ENCODE peak calls at places on chromosomes 6 and 20, in eight cellular contexts. H is Kasumi-1; Q is activated CD4-positive, CD25-positive, alpha-beta regulatory T cell; A is C1 segment of cervical spinal cord; K is head of caudate nucleus; O is CD8-positive, alpha-beta memory T cell; V is COR-L47; S is COLO829. W is an unnamed sample.

GRCh38 chr6:32047855-32048766 is 9.9 kb downstream of the CYP21A2 start:
- DNase-seq in Q (peak), A (peak), H (peak), O (peak), S (peak), V (peak), K (peak), W (peak)

GRCh38 chr20:59073582-59073981 is 31.0 kb upstream of the PRELID3B start:
- DNase-seq in H (no peak), A (no peak), Q (no peak), V (no peak), S (no peak), O (no peak), K (no peak), W (no peak)

GRCh38 chr20:57388953-57389694 is 2.1 kb upstream of the RBM38 start:
- DNase-seq in K (peak), Q (peak), V (peak), A (peak), S (no peak), O (no peak), H (peak), W (peak)

GRCh38 chr6:6752129-6752528 is 163.6 kb downstream of the LY86 start:
- DNase-seq in K (no peak), O (no peak), Q (no peak), A (no peak), S (no peak), H (no peak), V (no peak), W (no peak)

GRCh38 chr6:21722488-21722887 is 128.9 kb downstream of the SOX4 start:
- DNase-seq in V (no peak), A (no peak), H (no peak), O (no peak), K (no peak), S (no peak), Q (no peak), W (no peak)

GRCh38 chr6:125041740-125042459 is 79.7 kb downstream of the RNF217 start:
- DNase-seq in O (no peak), K (no peak), S (peak), H (no peak), Q (no peak), A (no peak), V (no peak), W (no peak)

GRCh38 chr6:41939848-41940758 is 1.5 kb downstream of the CCND3 start:
- DNase-seq in V (no peak), A (no peak), O (no peak), K (no peak), S (no peak), H (no peak), Q (peak), W (peak)

GRCh38 chr6:18595774-18596528 is 208.8 kb downstream of the RNF144B start:
- DNase-seq in S (peak), O (peak), V (peak), Q (no peak), K (peak), A (peak), H (peak), W (peak)

GRCh38 chr6:139392834-139393233 is 18.4 kb upstream of the CITED2 start:
- DNase-seq in Q (no peak), K (no peak), S (no peak), A (no peak), O (no peak), H (peak), V (no peak), W (peak)

GRCh38 chr6:7171733-7172132 is 64.0 kb downstream of the RREB1 start:
- DNase-seq in H (no peak), O (no peak), V (no peak), Q (no peak), A (no peak), S (no peak), K (no peak), W (no peak)

GRCh38 chr20:32457476-32457986 is 99.4 kb downstream of the ASXL1 start:
- DNase-seq in Q (no peak), S (peak), V (peak), H (no peak), A (peak), O (no peak), K (peak), W (peak)

GRCh38 chr6:112636650-112637260 is 289.6 kb downstream of the RFPL4B start:
- DNase-seq in O (no peak), V (no peak), A (no peak), H (no peak), K (no peak), Q (no peak), S (no peak), W (peak)